ENCODE peak calls at places on chromosomes 12 and 14, in nine cellular contexts. D is Peyer's patch, K is spleen, R is gastrocnemius medialis, U is ovary, E is mammary epithelial cell, J is GM23338, Z is psoas muscle, Y is heart right ventricle. X is an unnamed sample. For H3K4me1, the result is how much of the 10 kb centered on the place peaks cover.

GRCh38 chr14:95667251-95667693 is 19.0 kb upstream of the TCL1B start:
- DNase-seq in K (peak), R (no peak), Z (no peak), Y (no peak), D (peak), E (no peak), J (no peak), U (no peak), X (no peak)

GRCh38 chr12:91717804-91718203 is 427.8 kb downstream of the BTG1 start:
- DNase-seq in E (peak), R (no peak), K (no peak), Y (no peak), D (no peak), J (no peak), Z (no peak), U (no peak), X (no peak)

GRCh38 chr14:69999246-69999645 is 120.0 kb downstream of the SMOC1 start:
- DNase-seq in K (no peak), R (no peak), J (no peak), Z (no peak), Y (no peak), D (no peak), U (no peak), E (peak), X (peak)

GRCh38 chr12:129215436-129216025 is 362.3 kb downstream of the GLT1D1 start:
- DNase-seq in J (no peak), U (no peak), Y (no peak), R (no peak), Z (no peak), D (no peak), K (no peak), E (no peak), X (no peak)

GRCh38 chr12:17301544-17301943 is 695.6 kb upstream of the LMO3 start:
- DNase-seq in Z (no peak), D (no peak), K (no peak), Y (no peak), E (no peak), J (peak), R (no peak), U (no peak), X (no peak)

GRCh38 chr12:82383930-82384513 is 25.7 kb downstream of the METTL25 start:
- DNase-seq in Z (no peak), D (no peak), K (no peak), E (peak), J (peak), U (no peak), Y (no peak), R (no peak), X (peak)

GRCh38 chr14:94145902-94146527 is 16.6 kb upstream of the IFI27L2 start:
- DNase-seq in U (no peak), D (no peak), Y (no peak), K (no peak), E (peak), Z (no peak), J (no peak), R (no peak), X (no peak)

GRCh38 chr12:53572134-53572758 is 53.9 kb downstream of the ATF7 start:
- DNase-seq in J (no peak), R (no peak), D (no peak), Y (no peak), E (no peak), U (no peak), Z (no peak), K (no peak), X (no peak)

GRCh38 chr12:3962661-3963483 is 89.7 kb upstream of the PARP11 start:
- DNase-seq in K (peak), R (peak), U (no peak), Y (no peak), E (no peak), D (peak), Z (no peak), J (no peak), X (peak)

GRCh38 chr14:53156238-53156637 is 3.1 kb upstream of the DDHD1 start:
- DNase-seq in U (no peak), D (no peak), K (no peak), Z (no peak), Y (no peak), E (no peak), R (no peak), J (no peak), X (no peak)

GRCh38 chr12:19739195-19739776 is 300.0 kb downstream of the AEBP2 start:
- DNase-seq in R (no peak), D (no peak), Y (no peak), E (peak), U (peak), J (peak), K (no peak), Z (no peak), X (peak)

GRCh38 chr12:879641-880040 is 69.9 kb downstream of the RAD52 start:
- DNase-seq in R (peak), Y (no peak), J (no peak), U (no peak), Z (peak), K (no peak), D (no peak), E (peak), X (peak)

GRCh38 chr14:50113381-50113811 is 3.0 kb downstream of the VCPKMT start:
- DNase-seq in R (no peak), Y (no peak), K (no peak), E (no peak), J (no peak), D (no peak), U (no peak), Z (no peak), X (no peak)

GRCh38 chr12:62261876-62262275 is 1.7 kb downstream of the USP15 start:
- DNase-seq in K (no peak), U (no peak), Y (no peak), D (no peak), Z (no peak), E (no peak), J (no peak), R (no peak), X (no peak)

GRCh38 chr12:62260733-62261683 is 804 bp downstream of the USP15 start:
- DNase-seq in J (peak), K (no peak), R (peak), U (no peak), Y (no peak), Z (no peak), D (peak), E (peak), X (peak)

GRCh38 chr12:62267026-62267425 is 6.8 kb downstream of the USP15 start:
- DNase-seq in U (no peak), J (no peak), K (no peak), D (no peak), Y (no peak), Z (no peak), E (no peak), R (no peak), X (no peak)

GRCh38 chr12:62265511-62265910 is 5.3 kb downstream of the USP15 start:
- DNase-seq in J (no peak), Z (no peak), U (no peak), R (no peak), D (no peak), K (no peak), E (no peak), Y (no peak), X (no peak)

GRCh38 chr12:62263956-62264355 is 3.8 kb downstream of the USP15 start:
- DNase-seq in U (no peak), E (no peak), J (no peak), Y (no peak), Z (no peak), D (no peak), K (no peak), R (no peak), X (no peak)
- H3K4me1 ChIP-seq in U (under half), E (under half), J (under half), Y (half or more), Z (half or more), D (under half), K (half or more), R (half or more), X (under half)

DNA sequence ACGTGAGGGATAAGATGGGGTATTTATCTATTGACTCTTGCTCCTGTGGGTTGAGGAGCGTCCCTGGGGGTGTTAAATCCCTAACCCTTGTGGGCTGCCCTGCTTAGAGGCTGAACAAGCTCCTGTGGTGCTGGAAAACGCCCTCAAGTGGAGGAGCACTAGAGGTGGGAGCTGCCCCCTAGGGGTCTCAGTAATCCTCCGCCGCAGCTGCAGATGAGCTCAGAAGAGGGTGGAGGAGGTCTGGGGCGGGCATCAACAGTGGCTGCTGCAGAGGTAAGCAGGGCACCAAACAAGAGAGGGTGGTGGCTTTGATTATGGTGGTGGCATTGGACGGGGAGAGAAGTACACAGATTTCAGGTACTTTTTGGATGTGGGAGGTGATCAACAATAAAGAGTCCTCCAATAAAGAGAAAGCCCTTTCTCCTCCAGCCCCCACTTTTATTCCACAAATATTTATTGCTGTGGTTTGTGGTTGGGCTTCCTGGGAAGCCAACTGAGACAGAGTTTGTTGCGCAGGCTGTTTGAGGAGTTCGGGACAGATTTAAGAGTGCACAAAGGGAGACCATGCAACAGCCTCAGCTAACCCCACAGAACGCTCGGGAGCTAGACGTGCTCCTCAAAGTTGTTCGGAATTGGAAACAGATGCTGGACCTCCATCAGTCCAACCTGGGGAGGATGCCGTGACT is 179.9 kb downstream of the ADCK1 start:
- DNase-seq in Y (no peak), U (no peak), Z (no peak), D (no peak), K (no peak), R (no peak), E (no peak), J (peak), X (peak)
- TF ChIP-seq CTCF in Y (peak), U (no peak), Z (no peak), D (no peak), K (no peak), R (no peak), E (no peak), J (peak), X (no peak)

DNA sequence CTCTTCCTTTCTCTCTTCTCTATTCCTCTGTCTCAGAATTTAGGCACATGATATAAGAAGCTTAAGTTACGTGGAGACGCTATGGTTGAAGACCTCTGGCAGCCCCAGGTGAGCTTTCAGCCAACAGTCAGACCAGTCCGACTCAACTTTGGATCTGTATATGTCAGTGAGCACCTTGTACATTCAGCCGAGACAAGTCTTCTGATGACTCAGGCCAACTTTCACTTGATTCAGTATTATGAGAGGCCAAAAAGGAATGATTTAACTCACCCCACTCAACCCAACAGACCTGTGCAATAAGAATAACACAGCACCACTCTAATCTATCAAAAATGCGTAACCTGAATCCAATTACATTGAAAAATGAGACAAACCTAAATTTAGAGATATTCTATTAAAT is 47.5 kb upstream of the FOXG1 start:
- DNase-seq in E (peak), D (no peak), J (no peak), Y (no peak), K (no peak), U (no peak), R (no peak), Z (no peak), X (no peak)
- H3K4me1 ChIP-seq in E (under half), D (under half), J (under half), Y (under half), K (under half), U (under half), R (under half), Z (under half), X (under half)

GRCh38 chr12:22118206-22118605 is 72.2 kb downstream of the CMAS start:
- DNase-seq in Y (no peak), R (no peak), Z (no peak), D (no peak), K (no peak), J (no peak), U (no peak), E (no peak), X (peak)

GRCh38 chr12:22124987-22125386 is 79.0 kb downstream of the CMAS start:
- DNase-seq in K (no peak), E (no peak), Y (no peak), D (no peak), R (no peak), Z (no peak), J (no peak), U (no peak), X (no peak)

GRCh38 chr12:22117551-22117950 is 71.5 kb downstream of the CMAS start:
- DNase-seq in K (no peak), U (no peak), E (no peak), D (no peak), Y (no peak), Z (no peak), R (no peak), J (no peak), X (no peak)

GRCh38 chr12:22116376-22116775 is 70.4 kb downstream of the CMAS start:
- DNase-seq in Z (no peak), U (no peak), K (no peak), R (no peak), J (no peak), E (no peak), D (no peak), Y (no peak), X (peak)

GRCh38 chr12:22121224-22121623 is 75.2 kb downstream of the CMAS start:
- DNase-seq in D (no peak), Y (no peak), R (no peak), E (no peak), J (peak), U (no peak), K (no peak), Z (no peak), X (no peak)
- TF ChIP-seq CTCF in D (no peak), Y (peak), R (no peak), E (peak), J (peak), U (no peak), K (no peak), Z (no peak), X (no peak)

DNA sequence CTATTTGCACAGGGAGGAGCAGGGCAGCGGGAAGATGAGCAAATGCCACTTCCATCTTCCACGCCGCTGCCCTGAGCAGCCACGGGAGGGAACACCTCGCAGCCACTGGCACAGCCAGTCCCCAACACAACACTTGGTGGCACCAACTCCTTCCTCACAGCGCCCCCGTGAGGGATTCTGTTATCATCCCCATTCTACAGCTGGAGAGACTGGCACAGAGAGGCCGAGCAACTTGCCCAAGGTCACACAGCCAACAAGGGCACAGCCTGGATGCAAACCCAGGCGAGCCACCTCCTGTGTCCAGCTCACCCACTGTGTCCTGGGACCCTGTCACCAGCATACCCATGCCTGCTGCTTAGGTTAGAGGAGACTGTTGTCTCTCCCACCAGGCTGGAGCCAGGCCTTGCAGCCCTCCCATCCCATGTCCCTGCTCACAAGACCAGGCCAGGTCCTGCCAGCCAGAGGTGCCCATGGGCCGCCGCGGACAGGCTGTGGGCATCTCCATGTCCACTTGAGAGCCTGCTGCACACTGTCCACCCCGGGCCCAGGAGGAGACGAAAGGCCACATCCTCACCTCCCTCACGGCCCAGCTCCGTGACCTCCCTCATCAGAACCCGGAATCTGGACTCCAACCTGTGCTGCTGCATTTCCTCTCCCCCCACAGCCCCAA is 57.0 kb downstream of the NCOR2 start:
- DNase-seq in E (no peak), K (no peak), Z (peak), Y (no peak), R (peak), J (peak), D (no peak), U (no peak), X (no peak)
- H3K4me1 ChIP-seq in E (half or more), K (half or more), Z (half or more), Y (half or more), R (half or more), J (under half), D (under half), U (half or more), X (half or more)

GRCh38 chr12:128190614-128191013 is 76.4 kb upstream of the TMEM132C start:
- DNase-seq in R (no peak), E (no peak), Y (no peak), Z (peak), D (no peak), U (no peak), K (no peak), J (peak), X (no peak)
- TF ChIP-seq CTCF in R (no peak), E (no peak), Y (peak), Z (no peak), D (no peak), U (no peak), K (no peak), J (peak), X (no peak)

DNA sequence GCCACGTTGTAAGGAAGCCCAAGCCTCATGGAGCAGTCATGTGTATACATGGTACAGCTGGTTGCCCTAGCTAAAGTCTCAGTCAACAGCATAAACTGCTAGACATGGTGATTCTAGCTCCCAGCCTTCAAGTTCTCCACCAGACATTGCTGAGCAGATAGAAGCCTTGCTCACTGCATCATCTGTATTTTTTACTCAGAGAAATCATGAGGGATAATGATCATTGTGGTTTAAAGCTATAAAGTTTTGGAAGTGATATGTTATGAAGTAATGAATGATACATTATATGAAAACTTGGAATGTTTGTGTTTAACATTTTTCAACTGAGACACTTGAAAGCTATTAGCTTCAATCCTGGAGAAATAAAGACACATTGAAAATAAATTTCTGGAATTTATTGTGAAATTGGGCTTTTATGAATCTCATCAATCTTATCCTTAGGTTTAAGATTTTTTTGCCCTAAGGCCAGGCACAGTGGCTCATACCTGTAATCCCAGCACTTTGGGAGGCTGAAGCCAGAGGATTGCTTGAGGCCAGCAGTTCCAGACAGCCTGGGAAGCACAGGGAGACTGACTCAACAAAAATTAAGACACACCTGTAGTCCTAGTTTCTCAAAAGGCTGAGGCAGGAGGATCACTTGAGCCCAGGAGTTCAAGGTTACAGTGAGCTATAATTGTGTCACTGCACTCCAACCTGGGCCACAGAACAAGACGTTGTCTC is 5.6 kb upstream of the NFATC4 start:
- DNase-seq in J (no peak), R (no peak), K (no peak), U (no peak), E (no peak), Y (no peak), Z (no peak), D (no peak), X (no peak)
- H3K4me1 ChIP-seq in J (under half), R (under half), K (under half), U (under half), E (under half), Y (under half), Z (under half), D (under half), X (under half)

GRCh38 chr12:77841467-77842054 is 10.9 kb downstream of the NAV3 start:
- DNase-seq in Y (no peak), K (no peak), J (no peak), D (no peak), U (no peak), R (no peak), E (peak), Z (no peak), X (no peak)
- TF ChIP-seq CTCF in Y (no peak), K (no peak), J (no peak), D (no peak), U (no peak), R (no peak), E (no peak), Z (no peak), X (no peak)

X was measured in cardiac muscle cell.